ENCODE peak calls at places on chromosomes 12 and 14, in ten cellular contexts. I is keratinocyte, F is OCI-LY7, G is GM23338, Y is HCT116, V is GM23248, K is fibroblast of lung, H is PC-3, A is IMR-90, S is neuronal stem cell. R is an unnamed sample.

GRCh38 chr12:41552507-41553047 is 364.5 kb downstream of the PDZRN4 start:
- DNase-seq in I (no peak), F (no peak), G (no peak), Y (no peak), V (no peak), K (no peak), H (peak; percentile 12), A (no peak), S (no peak), R (peak; percentile 43)

GRCh38 chr14:100150932-100151587 is 8.4 kb downstream of the DEGS2 start:
- DNase-seq in I (no peak), F (no peak), G (no peak), Y (no peak), V (no peak), K (no peak), H (no peak), A (no peak), S (no peak), R (no peak)

GRCh38 chr12:2974560-2974971 is 15.4 kb downstream of the TEAD4 start:
- DNase-seq in I (no peak), F (no peak), G (peak; percentile 61), Y (no peak), V (peak; percentile 40), K (peak; percentile 23), H (no peak), A (peak; percentile 37), S (no peak), R (peak; percentile 58)

GRCh38 chr14:44385906-44386305 is 121.2 kb downstream of the FSCB start:
- DNase-seq in I (no peak), F (no peak), G (no peak), Y (no peak), V (no peak), K (no peak), H (no peak), A (no peak), S (no peak), R (no peak)

GRCh38 chr14:56630707-56631106 is 51.1 kb downstream of the TMEM260 start:
- DNase-seq in I (no peak), F (no peak), G (no peak), Y (no peak), V (peak; percentile 3), K (peak; percentile 66), H (peak; percentile 83), A (peak; percentile 28), S (no peak), R (no peak)

GRCh38 chr12:111175404-111175803 is 193.5 kb downstream of the PHETA1 start:
- DNase-seq in I (no peak), F (no peak), G (no peak), Y (no peak), V (no peak), K (no peak), H (no peak), A (no peak), S (no peak), R (no peak)

GRCh38 chr12:47868041-47868440 is 36.8 kb downstream of the VDR start:
- DNase-seq in I (no peak), F (no peak), G (no peak), Y (no peak), V (no peak), K (peak; percentile 20), H (no peak), A (no peak), S (no peak), R (peak; percentile 49)

GRCh38 chr12:106227641-106228319 is 20.0 kb downstream of the CKAP4 start:
- DNase-seq in I (peak; percentile 61), F (no peak), G (no peak), Y (no peak), V (peak; percentile 58), K (peak; percentile 28), H (peak; percentile 65), A (no peak), S (no peak), R (no peak)

GRCh38 chr12:114721266-114721665 is 37.3 kb upstream of the TBX3 start:
- DNase-seq in I (no peak), F (no peak), G (no peak), Y (no peak), V (no peak), K (no peak), H (no peak), A (no peak), S (no peak), R (no peak)

GRCh38 chr14:35565896-35566464 is 32.0 kb downstream of the INSM2 start:
- DNase-seq in I (no peak), F (no peak), G (no peak), Y (no peak), V (no peak), K (no peak), H (no peak), A (no peak), S (no peak), R (no peak)

GRCh38 chr14:53956427-53957201 is at the start of gene BMP4:
- DNase-seq in I (peak; percentile 70), F (peak; percentile 0), G (peak; percentile 97), Y (peak; percentile 82), V (peak; percentile 10), K (peak; percentile 66), H (no peak), A (peak; percentile 30), S (no peak), R (peak; percentile 86)

DNA sequence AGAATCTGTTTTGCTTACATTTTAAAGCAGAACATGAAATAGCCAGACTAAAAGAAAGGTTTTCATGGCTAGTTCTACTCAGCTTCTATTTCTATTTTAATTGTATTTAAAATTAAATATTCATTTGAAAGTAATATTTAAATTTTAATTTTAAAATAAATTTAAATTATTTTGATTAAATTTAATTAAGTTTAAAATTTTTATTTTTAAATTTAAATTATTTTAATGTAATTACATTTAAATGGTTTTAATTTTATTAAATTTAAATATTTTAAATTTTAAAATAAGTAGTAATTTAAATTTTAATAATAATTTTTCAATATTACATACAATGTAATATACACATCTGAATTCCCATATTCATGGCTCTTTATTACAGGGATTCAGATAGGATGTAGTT is 17.3 kb upstream of the KCNK10 start:
- DNase-seq in I (no peak), F (no peak), G (no peak), Y (no peak), V (no peak), K (no peak), H (no peak), A (no peak), S (no peak), R (no peak)
- H3K4me1 ChIP-seq in I (no peaks in the 10 kb centered on the region), F (no peaks in the 10 kb centered on the region), G (no peaks in the 10 kb centered on the region), Y (no peaks in the 10 kb centered on the region), V (no peaks in the 10 kb centered on the region), K (no peaks in the 10 kb centered on the region), H (peaks cover 8% of the 10 kb centered on the region), A (no peaks in the 10 kb centered on the region), S (no peaks in the 10 kb centered on the region), R (no peaks in the 10 kb centered on the region)

DNA sequence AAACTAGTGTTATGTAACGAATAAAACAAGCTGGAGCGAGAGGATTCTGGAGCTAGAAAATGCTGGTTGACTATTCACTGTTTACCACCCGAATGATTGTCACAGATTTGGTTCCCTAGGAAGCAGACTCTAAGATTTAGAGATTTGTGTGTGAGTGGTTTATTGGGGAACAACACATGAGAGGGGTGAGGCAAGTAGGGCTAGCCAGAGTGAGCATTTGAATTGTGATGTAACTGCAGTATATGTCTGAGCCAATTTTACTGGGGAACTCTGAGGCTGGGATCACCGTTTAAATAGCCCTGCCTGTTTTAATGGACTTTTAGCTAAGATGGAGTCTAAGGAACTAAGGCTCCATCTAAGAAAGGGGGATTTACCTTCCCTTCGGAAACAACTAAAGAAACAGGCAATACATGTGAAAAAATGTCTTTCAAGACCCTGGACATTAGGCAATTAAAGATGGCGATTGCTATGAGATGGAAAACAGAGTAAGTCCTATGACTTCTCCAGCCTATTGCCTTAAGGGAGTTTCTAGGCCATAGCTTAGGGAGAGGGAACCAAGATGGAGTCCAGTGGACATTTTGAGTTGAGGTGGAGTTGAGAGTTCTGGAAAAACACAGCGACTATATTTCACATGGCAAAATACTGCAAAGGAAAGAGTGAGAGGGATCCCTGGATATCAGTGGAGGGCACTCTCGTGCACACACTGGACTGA is 6.3 kb downstream of the MGP start:
- DNase-seq in I (no peak), F (no peak), G (no peak), Y (no peak), V (no peak), K (no peak), H (no peak), A (no peak), S (no peak), R (peak; percentile 75)
- H3K27ac ChIP-seq in I (no peak overlapping the region), F (no peak overlapping the region), G (no peak overlapping the region), Y (no peak overlapping the region), V (no peak overlapping the region), K (no peak overlapping the region), H (no peak overlapping the region), A (no peak overlapping the region), S (no peak overlapping the region), R (no peak overlapping the region)

GRCh38 chr12:112979281-112979680 is 962 bp downstream of the OAS2 start:
- DNase-seq in I (no peak), F (peak; percentile 72), G (no peak), Y (no peak), V (no peak), K (no peak), H (peak; percentile 5), A (no peak), S (no peak), R (no peak)

GRCh38 chr12:112980491-112981158 is 2.3 kb downstream of the OAS2 start:
- DNase-seq in I (no peak), F (no peak), G (no peak), Y (no peak), V (no peak), K (no peak), H (no peak), A (no peak), S (no peak), R (no peak)

GRCh38 chr12:112977641-112978040 is 678 bp upstream of the OAS2 start:
- DNase-seq in I (no peak), F (no peak), G (no peak), Y (no peak), V (peak; percentile 20), K (no peak), H (no peak), A (no peak), S (no peak), R (no peak)

GRCh38 chr12:112977139-112977538 is 1.2 kb upstream of the OAS2 start:
- DNase-seq in I (no peak), F (no peak), G (no peak), Y (no peak), V (no peak), K (no peak), H (no peak), A (no peak), S (no peak), R (no peak)

GRCh38 chr12:112978163-112979081 is at the start of gene OAS2:
- DNase-seq in I (peak; percentile 44), F (peak; percentile 93), G (peak; percentile 28), Y (no peak), V (peak; percentile 87), K (peak; percentile 41), H (peak; percentile 78), A (peak; percentile 48), S (no peak), R (peak; percentile 51)
- H2AFZ ChIP-seq in I (peak within 1 kb of the TSS; percentile 89), F (peak within 1 kb of the TSS; percentile 72), G (peak within 1 kb of the TSS; percentile 84), Y (no peak within 1 kb of the TSS), V (peak within 1 kb of the TSS; percentile 93), K (peak within 1 kb of the TSS; percentile 96), H (peak within 1 kb of the TSS; percentile 93), A (peak within 1 kb of the TSS; percentile 71), S (peak within 1 kb of the TSS; percentile 43), R (peak within 1 kb of the TSS; percentile 92)

DNA sequence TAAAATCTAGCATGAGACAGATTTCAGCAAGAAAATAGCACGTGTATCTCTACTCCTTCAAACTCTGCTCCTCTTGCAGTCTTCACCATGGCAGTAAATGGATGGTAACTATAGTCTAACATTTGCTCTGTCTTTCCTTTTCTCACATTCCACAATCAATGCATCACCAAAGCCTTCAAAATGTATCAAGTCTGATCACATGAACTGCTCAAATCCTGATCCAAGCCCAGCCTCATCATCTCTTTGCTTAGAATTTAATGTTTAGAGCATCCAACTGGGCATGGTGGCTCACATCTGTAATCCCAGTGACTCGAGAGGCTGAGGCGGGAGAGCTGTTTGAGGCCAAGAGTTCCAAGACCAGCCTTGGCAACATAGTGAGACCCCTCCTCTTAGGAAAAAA is 45.9 kb downstream of the CDK17 start:
- DNase-seq in I (no peak), F (no peak), G (no peak), Y (no peak), V (peak; percentile 47), K (peak; percentile 16), H (no peak), A (peak; percentile 62), S (no peak), R (no peak)
- H3K4me1 ChIP-seq in I (no peaks in the 10 kb centered on the region), F (peaks cover 15% of the 10 kb centered on the region), G (no peaks in the 10 kb centered on the region), Y (no peaks in the 10 kb centered on the region), V (peaks cover 60% of the 10 kb centered on the region), K (peaks cover 4% of the 10 kb centered on the region), H (no peaks in the 10 kb centered on the region), A (peaks cover 13% of the 10 kb centered on the region), S (peaks cover 2% of the 10 kb centered on the region), R (peaks cover 65% of the 10 kb centered on the region)

R was measured in endothelial cell of umbilical vein.